ENCODE peak calls at places on chromosomes 12 and 14, in seven cellular contexts. Q, T, C, Z, H, L and A are unnamed samples.

GRCh38 chr14:54722791-54723432 is 156.0 kb downstream of the SAMD4A start:
- DNase-seq in Q (peak; percentile 28), T (no peak), C (no peak), Z (no peak), H (no peak), L (no peak), A (no peak)

GRCh38 chr12:68560823-68561422 is 49.8 kb upstream of the RAP1B start:
- DNase-seq in Q (no peak), T (no peak), C (no peak), Z (no peak), H (no peak), L (no peak), A (no peak)

GRCh38 chr12:11092128-11092527 is at the start of gene TAS2R43:
- DNase-seq in Q (no peak), T (no peak), C (no peak), Z (no peak), H (no peak), L (no peak), A (no peak)

GRCh38 chr14:87108726-87109125 is 884.3 kb downstream of the GALC start:
- DNase-seq in Q (no peak), T (no peak), C (no peak), Z (no peak), H (no peak), L (no peak), A (no peak)

GRCh38 chr12:107917912-107918800 is 143.7 kb downstream of the ASCL4 start:
- DNase-seq in Q (peak; percentile 23), T (peak; percentile 35), C (no peak), Z (no peak), H (peak; percentile 72), L (peak; percentile 32), A (no peak)

GRCh38 chr12:107884769-107885694 is 110.5 kb downstream of the ASCL4 start:
- DNase-seq in Q (peak; percentile 58), T (peak; percentile 52), C (no peak), Z (no peak), H (no peak), L (peak; percentile 41), A (peak; percentile 43)

GRCh38 chr12:122326597-122326996 is 60.3 kb upstream of the VPS33A start:
- DNase-seq in Q (no peak), T (no peak), C (no peak), Z (no peak), H (no peak), L (no peak), A (no peak)

GRCh38 chr14:62039871-62040270 is 277.7 kb downstream of the SNAPC1 start:
- DNase-seq in Q (no peak), T (no peak), C (no peak), Z (no peak), H (no peak), L (no peak), A (no peak)

GRCh38 chr12:19971396-19971802 is 396.9 kb upstream of the PDE3A start:
- DNase-seq in Q (peak; percentile 5), T (peak; percentile 82), C (no peak), Z (no peak), H (no peak), L (peak; percentile 6), A (no peak)

GRCh38 chr12:117009759-117010158 is 89.5 kb downstream of the TESC start:
- DNase-seq in Q (no peak), T (no peak), C (no peak), Z (no peak), H (no peak), L (no peak), A (no peak)

GRCh38 chr14:93231129-93231979 is 24.3 kb downstream of the UBR7 start:
- DNase-seq in Q (no peak), T (peak; percentile 25), C (no peak), Z (peak; percentile 50), H (no peak), L (no peak), A (no peak)
- TF ChIP-seq POLR2A in Q (no peak), T (no peak), C (no peak), Z (no peak), H (no peak), L (no peak), A (no peak)

GRCh38 chr12:47758834-47759690 is at the start of gene RAPGEF3:
- DNase-seq in Q (peak; percentile 49), T (peak; percentile 94), C (peak; percentile 66), Z (peak; percentile 86), H (peak; percentile 96), L (no peak), A (peak; percentile 77)
- TF ChIP-seq POLR2A in Q (no peak), T (peak; percentile 57), C (peak; percentile 7), Z (peak; percentile 26), H (no peak), L (no peak), A (no peak)

DNA sequence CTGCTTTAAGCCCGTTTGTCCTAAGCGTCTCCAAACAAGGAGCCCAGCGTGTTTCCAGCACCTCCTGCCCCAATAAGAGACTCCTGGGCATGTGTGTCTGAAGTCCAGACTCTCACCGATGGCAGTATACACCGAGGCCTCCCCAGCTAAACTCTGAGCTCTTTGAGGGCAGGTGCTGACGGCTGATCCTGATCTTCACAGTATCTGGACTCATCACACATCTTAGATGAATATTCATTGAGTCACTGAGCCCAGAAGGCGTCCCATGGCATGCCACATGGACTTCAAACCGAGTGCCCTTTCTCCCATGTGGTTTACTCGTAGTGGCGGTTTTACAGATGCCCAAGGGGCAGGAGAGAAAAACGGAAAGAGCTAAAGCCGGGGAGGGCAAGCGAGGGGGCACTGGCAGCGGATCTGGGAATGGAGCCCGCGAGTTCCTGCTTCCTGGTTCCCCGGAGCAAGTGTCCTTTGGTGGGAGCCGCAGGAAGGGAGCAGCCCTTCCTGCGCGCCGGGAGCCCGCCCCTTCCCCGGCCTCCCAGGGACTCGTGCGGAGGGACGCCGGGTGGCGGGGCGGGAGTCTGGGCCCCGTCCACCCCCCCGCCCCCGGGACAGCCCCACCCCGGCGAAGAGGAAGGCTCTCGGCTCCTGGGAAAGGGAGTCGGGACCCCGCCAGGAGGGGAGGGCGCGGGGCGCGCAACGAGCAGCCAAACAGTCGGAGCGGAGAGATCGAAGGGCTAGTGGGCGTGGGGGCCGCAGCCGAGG is 584 bp upstream of the TEAD4 start:
- DNase-seq in Q (peak; percentile 69), T (peak; percentile 79), C (peak; percentile 13), Z (peak; percentile 56), H (no peak), L (peak; percentile 33), A (no peak)
- TF ChIP-seq POLR2A in Q (no peak), T (peak; percentile 80), C (no peak), Z (no peak), H (peak; percentile 18), L (no peak), A (no peak)

DNA sequence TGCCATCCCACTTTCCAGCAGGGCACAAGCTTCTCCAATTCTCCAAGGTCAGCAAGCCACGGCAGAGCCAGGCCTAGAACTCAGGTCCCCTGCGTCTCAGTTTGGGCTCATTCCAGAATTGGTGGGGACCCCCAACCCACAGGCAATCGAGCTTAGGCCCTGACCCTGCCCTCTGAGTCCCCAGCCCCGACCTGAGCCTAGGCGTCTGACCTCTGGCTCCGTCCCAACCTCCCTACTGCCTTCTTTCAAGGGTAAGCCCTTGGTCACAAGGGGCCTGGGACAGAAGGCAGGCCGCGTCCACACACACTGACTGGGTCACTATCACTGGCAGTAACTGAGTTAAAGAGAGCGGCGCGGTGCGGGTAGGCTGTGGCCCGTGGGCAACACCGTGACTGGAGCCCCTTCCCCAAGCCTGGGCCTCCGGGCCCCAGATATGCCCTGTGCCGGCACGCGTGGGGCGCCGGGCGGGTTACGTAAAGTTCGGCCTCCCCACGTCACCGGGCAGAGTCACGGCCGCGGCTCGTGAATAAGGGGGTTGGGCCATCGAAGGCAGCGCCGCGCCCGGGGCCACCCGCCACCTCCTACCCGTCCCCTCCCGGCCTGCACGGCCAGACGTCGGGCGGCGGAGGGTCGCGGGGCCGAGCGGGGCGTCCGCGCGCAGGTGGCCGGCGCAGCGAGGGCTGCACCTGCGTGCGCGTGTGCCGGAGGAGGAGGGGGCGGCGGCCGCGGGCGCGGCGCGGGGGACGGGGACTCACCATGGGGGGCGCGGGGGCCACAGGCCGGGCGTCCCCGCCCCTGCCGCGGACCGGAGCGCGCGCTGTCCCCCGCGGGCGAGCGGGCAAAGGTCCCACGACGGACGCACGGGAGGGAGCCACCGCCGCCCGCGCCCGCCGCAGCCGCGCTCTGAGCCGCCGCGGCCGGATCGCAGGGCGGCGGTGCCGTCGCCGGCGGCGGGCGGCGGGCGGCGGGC is 517 bp downstream of the ANKRD9 start:
- DNase-seq in Q (no peak), T (peak; percentile 64), C (peak; percentile 66), Z (peak; percentile 77), H (no peak), L (no peak), A (peak; percentile 84)
- TF ChIP-seq POLR2A in Q (no peak), T (no peak), C (peak; percentile 93), Z (no peak), H (peak; percentile 66), L (no peak), A (peak; percentile 58)

GRCh38 chr14:75067212-75067611 is 2.2 kb upstream of the ZC2HC1C start:
- DNase-seq in Q (no peak), T (no peak), C (no peak), Z (no peak), H (no peak), L (no peak), A (no peak)

GRCh38 chr14:75060420-75060819 is 3.4 kb downstream of the ACYP1 start:
- DNase-seq in Q (no peak), T (no peak), C (no peak), Z (no peak), H (no peak), L (no peak), A (no peak)

GRCh38 chr14:75063013-75063412 is 811 bp downstream of the ACYP1 start:
- DNase-seq in Q (no peak), T (no peak), C (no peak), Z (no peak), H (no peak), L (no peak), A (no peak)

GRCh38 chr14:75064205-75064567 is 362 bp upstream of the ACYP1 start:
- DNase-seq in Q (no peak), T (no peak), C (no peak), Z (no peak), H (no peak), L (no peak), A (no peak)

DNA sequence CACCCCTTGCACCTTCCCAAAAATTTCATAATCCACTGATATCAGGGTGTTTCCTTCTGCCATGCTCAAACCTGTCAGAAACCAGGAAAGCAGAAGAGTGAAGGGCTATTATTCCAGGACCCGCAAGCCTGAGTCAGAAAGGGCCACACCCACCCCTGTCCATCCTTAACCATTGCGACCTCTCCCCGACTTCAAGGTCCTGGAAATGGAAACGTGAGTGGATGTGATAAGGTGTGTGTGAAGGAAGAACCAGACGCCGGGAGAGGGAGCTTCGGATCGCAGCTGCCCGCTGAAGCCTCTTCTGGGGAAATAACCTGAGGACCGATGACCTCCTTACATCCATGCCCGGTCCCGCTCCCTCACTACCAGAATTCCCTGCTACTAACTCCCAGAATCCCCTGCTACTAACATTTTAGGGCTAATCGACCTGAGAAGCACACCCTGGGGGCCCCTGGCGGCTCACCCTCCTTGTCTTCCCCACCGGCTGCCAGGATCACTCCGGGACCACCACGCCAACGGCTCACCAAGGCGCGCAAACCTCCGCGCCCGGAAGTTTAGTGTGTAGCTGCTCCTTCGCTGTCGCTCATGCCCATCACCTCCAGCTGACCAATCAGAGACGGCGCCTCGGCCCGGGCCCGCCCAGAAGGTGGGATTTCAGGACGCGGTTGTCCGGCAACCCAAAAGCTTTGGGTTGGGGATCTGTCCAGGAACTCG is at the start of gene ACYP1:
- DNase-seq in Q (peak; percentile 82), T (peak; percentile 91), C (peak; percentile 89), Z (peak; percentile 97), H (peak; percentile 98), L (peak; percentile 76), A (peak; percentile 90)
- TF ChIP-seq POLR2A in Q (peak; percentile 78), T (peak; percentile 45), C (no peak), Z (peak; percentile 30), H (no peak), L (peak; percentile 81), A (peak; percentile 44)